ENCODE peak calls at places on chromosomes 1 and 21, in five cellular contexts. W is Right ventricle myocardium superior; M is activated naive CD4-positive, alpha-beta T cell treated with anti-CD3 and anti-CD28 coated beads, Interleukin-2, amount 10 ng/mL, durations not matched to agents 7 days and 5 days; X is gastrocnemius medialis; U is A549. K is an unnamed sample.

GRCh38 chr1:154406572-154406879 is 1.4 kb downstream of the IL6R start:
- DNase-seq in W (no peak), M (no peak), X (no peak), U (no peak), K (no peak)

GRCh38 chr1:94619731-94620130 is 78.2 kb upstream of the F3 start:
- DNase-seq in W (no peak), M (no peak), X (no peak), U (no peak), K (no peak)

GRCh38 chr1:235843458-235843857 is 23.2 kb downstream of the LYST start:
- DNase-seq in W (no peak), M (no peak), X (no peak), U (peak), K (no peak)

GRCh38 chr1:40926441-40926840 is 53.1 kb upstream of the CTPS1 start:
- DNase-seq in W (no peak), M (no peak), X (no peak), U (no peak), K (no peak)

GRCh38 chr1:29878501-29878900 is 642.2 kb downstream of the PTPRU start:
- DNase-seq in W (no peak), M (no peak), X (no peak), U (no peak), K (no peak)

GRCh38 chr1:231626951-231627614 is 493 bp downstream of the DISC1 start:
- DNase-seq in W (peak), M (peak), X (peak), U (peak), K (peak)

GRCh38 chr1:53025034-53025777 is 36.8 kb upstream of the PODN start:
- DNase-seq in W (peak), M (no peak), X (peak), U (no peak), K (no peak)

GRCh38 chr21:25790122-25790951 is 55.6 kb downstream of the GABPA start:
- DNase-seq in W (no peak), M (no peak), X (no peak), U (peak), K (no peak)

GRCh38 chr1:25765152-25765909 is 34.7 kb upstream of the SELENON start:
- DNase-seq in W (no peak), M (no peak), X (no peak), U (no peak), K (no peak)

GRCh38 chr1:78359666-78360065 is 131.1 kb upstream of the PTGFR start:
- DNase-seq in W (no peak), M (no peak), X (no peak), U (no peak), K (no peak)

GRCh38 chr21:41360072-41360821 is 1.6 kb upstream of the MX2 start:
- DNase-seq in W (peak), M (no peak), X (peak), U (no peak), K (no peak)

GRCh38 chr1:238177960-238178359 is 287.2 kb upstream of the ZP4 start:
- DNase-seq in W (no peak), M (no peak), X (no peak), U (no peak), K (no peak)

GRCh38 chr1:212504171-212504803 is 71.6 kb downstream of the NENF start:
- DNase-seq in W (no peak), M (no peak), X (no peak), U (no peak), K (no peak)

GRCh38 chr1:10401281-10401680 is 2.4 kb downstream of the PGD start:
- DNase-seq in W (no peak), M (no peak), X (no peak), U (no peak), K (no peak)

GRCh38 chr1:234776875-234777849 is 167.2 kb upstream of the IRF2BP2 start:
- DNase-seq in W (no peak), M (no peak), X (no peak), U (no peak), K (no peak)

K was measured in activated CD4-positive, alpha-beta memory T cell treated with anti-CD3 and anti-CD28 coated beads, Interleukin-2, amount 10 ng/mL, durations not matched to agents 7 days and 5 days.